ENCODE peak calls at places on chromosomes 2 and 18, in six cellular contexts. One of them, this sample, is unnamed.

GRCh38 chr18:25423267-25423666 is 71.3 kb upstream of the ZNF521 start:
- DNase-seq in H9: no peak
- DNase-seq in neuronal stem cell: no peak
- DNase-seq in H1: no peak
- DNase-seq in IMR-90: no peak
- DNase-seq in mesenchymal stem cell: no peak
- DNase-seq in this sample: no peak

GRCh38 chr2:10225291-10226031 is 77.2 kb upstream of the HPCAL1 start:
- DNase-seq in H1: no peak
- DNase-seq in neuronal stem cell: peak; percentile 20
- DNase-seq in IMR-90: no peak
- DNase-seq in H9: peak; percentile 56
- DNase-seq in mesenchymal stem cell: no peak
- DNase-seq in this sample: no peak

GRCh38 chr2:51997571-51997970 is 965.6 kb upstream of the NRXN1 start:
- DNase-seq in mesenchymal stem cell: no peak
- DNase-seq in IMR-90: no peak
- DNase-seq in H9: no peak
- DNase-seq in H1: no peak
- DNase-seq in neuronal stem cell: no peak
- DNase-seq in this sample: peak; percentile 15

GRCh38 chr2:232492963-232493700 is 5.5 kb upstream of the ECEL1 start:
- DNase-seq in IMR-90: no peak
- DNase-seq in neuronal stem cell: no peak
- DNase-seq in H9: no peak
- DNase-seq in mesenchymal stem cell: no peak
- DNase-seq in H1: no peak
- DNase-seq in this sample: no peak

GRCh38 chr2:176554107-176555048 is 285.1 kb downstream of the MTX2 start:
- DNase-seq in mesenchymal stem cell: peak; percentile 61
- DNase-seq in H1: no peak
- DNase-seq in IMR-90: peak; percentile 52
- DNase-seq in H9: peak; percentile 39
- DNase-seq in neuronal stem cell: peak; percentile 57
- DNase-seq in this sample: peak; percentile 71

GRCh38 chr2:216286616-216287231 is 85.6 kb downstream of the MARCHF4 start:
- DNase-seq in mesenchymal stem cell: peak; percentile 52
- DNase-seq in H1: no peak
- DNase-seq in IMR-90: no peak
- DNase-seq in H9: no peak
- DNase-seq in neuronal stem cell: no peak
- DNase-seq in this sample: peak; percentile 54

GRCh38 chr2:237405006-237405559 is 8.9 kb downstream of the COL6A3 start:
- DNase-seq in mesenchymal stem cell: no peak
- DNase-seq in H1: no peak
- DNase-seq in IMR-90: peak; percentile 65
- DNase-seq in neuronal stem cell: no peak
- DNase-seq in H9: no peak
- DNase-seq in this sample: no peak

GRCh38 chr18:54100920-54101319 is 123.5 kb downstream of the MBD2 start:
- DNase-seq in H1: no peak
- DNase-seq in H9: no peak
- DNase-seq in neuronal stem cell: no peak
- DNase-seq in IMR-90: no peak
- DNase-seq in mesenchymal stem cell: no peak
- DNase-seq in this sample: no peak

GRCh38 chr18:51020536-51020935 is 9.5 kb upstream of the SMAD4 start:
- DNase-seq in IMR-90: no peak
- DNase-seq in H1: no peak
- DNase-seq in mesenchymal stem cell: no peak
- DNase-seq in H9: no peak
- DNase-seq in neuronal stem cell: no peak
- DNase-seq in this sample: no peak

GRCh38 chr2:30127016-30127893 is 19.6 kb upstream of the YPEL5 start:
- DNase-seq in H9: no peak
- DNase-seq in mesenchymal stem cell: no peak
- DNase-seq in H1: no peak
- DNase-seq in neuronal stem cell: no peak
- DNase-seq in IMR-90: peak; percentile 31
- DNase-seq in this sample: no peak

GRCh38 chr18:55337908-55338521 is 250.0 kb downstream of the TCF4 start:
- DNase-seq in mesenchymal stem cell: no peak
- DNase-seq in IMR-90: no peak
- DNase-seq in neuronal stem cell: no peak
- DNase-seq in H1: no peak
- DNase-seq in H9: no peak
- DNase-seq in this sample: no peak

GRCh38 chr2:69200107-69200520 is 186.9 kb downstream of the GFPT1 start:
- DNase-seq in mesenchymal stem cell: peak; percentile 97
- DNase-seq in IMR-90: peak; percentile 95
- DNase-seq in neuronal stem cell: no peak
- DNase-seq in H1: no peak
- DNase-seq in H9: no peak
- DNase-seq in this sample: no peak

GRCh38 chr2:29080886-29081743 is 6.8 kb upstream of the PCARE start:
- DNase-seq in H1: no peak
- DNase-seq in mesenchymal stem cell: peak; percentile 22
- DNase-seq in neuronal stem cell: no peak
- DNase-seq in H9: no peak
- DNase-seq in IMR-90: no peak
- DNase-seq in this sample: no peak

GRCh38 chr2:241157841-241158545 is 7.7 kb downstream of the PPP1R7 start:
- DNase-seq in mesenchymal stem cell: peak; percentile 20
- DNase-seq in neuronal stem cell: no peak
- DNase-seq in IMR-90: peak; percentile 71
- DNase-seq in H1: no peak
- DNase-seq in H9: no peak
- DNase-seq in this sample: no peak

GRCh38 chr18:8854550-8854949 is 149.2 kb downstream of the MTCL1 start:
- DNase-seq in mesenchymal stem cell: peak; percentile 48
- DNase-seq in neuronal stem cell: no peak
- DNase-seq in H9: no peak
- DNase-seq in H1: no peak
- DNase-seq in IMR-90: peak; percentile 66
- DNase-seq in this sample: no peak

GRCh38 chr2:46002507-46002883 is 294.7 kb upstream of the EPAS1 start:
- DNase-seq in neuronal stem cell: no peak
- DNase-seq in H1: no peak
- DNase-seq in H9: no peak
- DNase-seq in mesenchymal stem cell: peak; percentile 61
- DNase-seq in IMR-90: peak; percentile 79
- DNase-seq in this sample: no peak

GRCh38 chr2:127639111-127639474 is 6.9 kb upstream of the GPR17 start:
- DNase-seq in neuronal stem cell: no peak
- DNase-seq in mesenchymal stem cell: no peak
- DNase-seq in H1: no peak
- DNase-seq in H9: no peak
- DNase-seq in IMR-90: no peak
- DNase-seq in this sample: no peak

GRCh38 chr2:96164459-96165184 is 19.4 kb upstream of the DUSP2 start:
- DNase-seq in IMR-90: no peak
- DNase-seq in H1: no peak
- DNase-seq in mesenchymal stem cell: no peak
- DNase-seq in H9: peak; percentile 79
- DNase-seq in neuronal stem cell: no peak
- DNase-seq in this sample: peak; percentile 75

GRCh38 chr18:7666195-7666776 is 99.2 kb downstream of the PTPRM start:
- DNase-seq in mesenchymal stem cell: no peak
- DNase-seq in IMR-90: no peak
- DNase-seq in neuronal stem cell: no peak
- DNase-seq in H9: no peak
- DNase-seq in H1: no peak
- DNase-seq in this sample: no peak

GRCh38 chr2:191218292-191218898 is 26.8 kb upstream of the MYO1B start:
- DNase-seq in H1: peak; percentile 57
- DNase-seq in mesenchymal stem cell: peak; percentile 88
- DNase-seq in neuronal stem cell: peak; percentile 71
- DNase-seq in H9: peak; percentile 73
- DNase-seq in IMR-90: peak; percentile 92
- DNase-seq in this sample: peak; percentile 93

GRCh38 chr2:96815326-96816126 is 542 bp upstream of the CNNM3 start:
- DNase-seq in H9: no peak
- DNase-seq in H1: no peak
- DNase-seq in neuronal stem cell: no peak
- DNase-seq in mesenchymal stem cell: peak; percentile 74
- DNase-seq in IMR-90: peak; percentile 63
- DNase-seq in this sample: peak; percentile 82

GRCh38 chr2:184363213-184363612 is 235.1 kb upstream of the ZNF804A start:
- DNase-seq in IMR-90: no peak
- DNase-seq in neuronal stem cell: no peak
- DNase-seq in H9: no peak
- DNase-seq in mesenchymal stem cell: no peak
- DNase-seq in H1: no peak
- DNase-seq in this sample: no peak

GRCh38 chr2:223477318-223477717 is 124.8 kb downstream of the SCG2 start:
- DNase-seq in IMR-90: no peak
- DNase-seq in mesenchymal stem cell: no peak
- DNase-seq in neuronal stem cell: no peak
- DNase-seq in H9: no peak
- DNase-seq in H1: no peak
- DNase-seq in this sample: no peak

GRCh38 chr2:222424729-222425671 is 657 bp downstream of the SGPP2 start:
- DNase-seq in H1: no peak
- DNase-seq in neuronal stem cell: no peak
- DNase-seq in H9: peak; percentile 38
- DNase-seq in mesenchymal stem cell: no peak
- DNase-seq in IMR-90: no peak
- DNase-seq in this sample: no peak

GRCh38 chr2:11930211-11930761 is 183.9 kb downstream of the LPIN1 start:
- DNase-seq in mesenchymal stem cell: peak; percentile 37
- DNase-seq in neuronal stem cell: no peak
- DNase-seq in H1: no peak
- DNase-seq in H9: no peak
- DNase-seq in IMR-90: no peak
- DNase-seq in this sample: no peak

GRCh38 chr2:239188536-239188935 is 212.3 kb downstream of the HDAC4 start:
- DNase-seq in H1: no peak
- DNase-seq in IMR-90: no peak
- DNase-seq in neuronal stem cell: no peak
- DNase-seq in mesenchymal stem cell: no peak
- DNase-seq in H9: peak; percentile 6
- DNase-seq in this sample: no peak

GRCh38 chr2:26617259-26618083 is 23.7 kb downstream of the CIB4 start:
- DNase-seq in mesenchymal stem cell: no peak
- DNase-seq in IMR-90: no peak
- DNase-seq in neuronal stem cell: no peak
- DNase-seq in H9: no peak
- DNase-seq in H1: no peak
- DNase-seq in this sample: no peak

GRCh38 chr2:234669001-234669400 is 172.1 kb upstream of the ARL4C start:
- DNase-seq in neuronal stem cell: no peak
- DNase-seq in mesenchymal stem cell: no peak
- DNase-seq in H9: no peak
- DNase-seq in IMR-90: no peak
- DNase-seq in H1: no peak
- DNase-seq in this sample: no peak

GRCh38 chr2:69157441-69157840 is 144.5 kb downstream of the ANTXR1 start:
- DNase-seq in H1: no peak
- DNase-seq in mesenchymal stem cell: no peak
- DNase-seq in IMR-90: no peak
- DNase-seq in neuronal stem cell: no peak
- DNase-seq in H9: no peak
- DNase-seq in this sample: peak; percentile 98

GRCh38 chr2:38446418-38446817 is 69.3 kb upstream of the ATL2 start:
- DNase-seq in IMR-90: no peak
- DNase-seq in neuronal stem cell: no peak
- DNase-seq in mesenchymal stem cell: no peak
- DNase-seq in H9: no peak
- DNase-seq in H1: no peak
- DNase-seq in this sample: peak; percentile 35

GRCh38 chr2:223884399-223884798 is 47.0 kb upstream of the AP1S3 start:
- DNase-seq in mesenchymal stem cell: peak; percentile 22
- DNase-seq in H9: no peak
- DNase-seq in H1: no peak
- DNase-seq in IMR-90: peak; percentile 76
- DNase-seq in neuronal stem cell: no peak
- DNase-seq in this sample: no peak

GRCh38 chr2:36701918-36702317 is 5.4 kb downstream of the VIT start:
- DNase-seq in neuronal stem cell: no peak
- DNase-seq in mesenchymal stem cell: no peak
- DNase-seq in H1: no peak
- DNase-seq in H9: no peak
- DNase-seq in IMR-90: no peak
- DNase-seq in this sample: peak; percentile 43
- H4K8ac ChIP-seq in neuronal stem cell: no peak overlapping the region
- H4K8ac ChIP-seq in mesenchymal stem cell: peak overlapping the region; percentile 69
- H4K8ac ChIP-seq in H1: no peak overlapping the region
- H4K8ac ChIP-seq in H9: no peak overlapping the region
- H4K8ac ChIP-seq in IMR-90: no peak overlapping the region
- H4K8ac ChIP-seq in this sample: no peak overlapping the region

GRCh38 chr2:86105969-86106945 is at the start of gene PTCD3:
- DNase-seq in neuronal stem cell: peak; percentile 88
- DNase-seq in H1: peak; percentile 77
- DNase-seq in mesenchymal stem cell: peak; percentile 98
- DNase-seq in IMR-90: peak; percentile 95
- DNase-seq in H9: peak; percentile 95
- DNase-seq in this sample: peak; percentile 98
- H4K8ac ChIP-seq in neuronal stem cell: no peak within 1 kb of the TSS
- H4K8ac ChIP-seq in H1: peak within 1 kb of the TSS; percentile 89
- H4K8ac ChIP-seq in mesenchymal stem cell: peak within 1 kb of the TSS; percentile 92
- H4K8ac ChIP-seq in IMR-90: peak within 1 kb of the TSS; percentile 79
- H4K8ac ChIP-seq in H9: no peak within 1 kb of the TSS
- H4K8ac ChIP-seq in this sample: no peak within 1 kb of the TSS

GRCh38 chr2:57602738-57603137 is 443.9 kb upstream of the VRK2 start:
- DNase-seq in H9: no peak
- DNase-seq in mesenchymal stem cell: no peak
- DNase-seq in IMR-90: no peak
- DNase-seq in neuronal stem cell: no peak
- DNase-seq in H1: no peak
- DNase-seq in this sample: no peak

GRCh38 chr2:57597940-57598339 is 448.7 kb upstream of the VRK2 start:
- DNase-seq in IMR-90: no peak
- DNase-seq in mesenchymal stem cell: no peak
- DNase-seq in H9: no peak
- DNase-seq in neuronal stem cell: no peak
- DNase-seq in H1: no peak
- DNase-seq in this sample: no peak

DNA sequence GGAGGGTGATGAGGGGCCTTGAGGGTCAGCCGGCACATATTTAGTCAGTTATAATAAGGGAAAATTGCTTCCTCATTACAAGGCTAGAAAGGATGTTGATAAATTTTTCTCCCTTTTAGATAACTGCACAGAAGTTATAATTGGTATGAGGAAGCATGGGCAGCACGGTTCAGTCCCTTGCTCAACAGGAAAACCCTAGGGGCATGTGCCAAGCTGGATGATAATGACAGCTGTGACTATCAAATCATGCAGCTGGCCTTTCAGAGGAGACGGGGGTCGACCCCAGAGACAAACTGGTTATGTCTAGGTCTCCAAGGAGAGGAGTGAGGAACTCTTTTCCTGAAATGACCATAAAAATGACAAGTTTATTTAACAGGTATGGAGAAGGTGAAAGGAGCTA is 448.1 kb upstream of the VRK2 start:
- DNase-seq in neuronal stem cell: no peak
- DNase-seq in mesenchymal stem cell: no peak
- DNase-seq in H1: no peak
- DNase-seq in H9: no peak
- DNase-seq in IMR-90: no peak
- DNase-seq in this sample: no peak
- H4K8ac ChIP-seq in neuronal stem cell: no peak overlapping the region
- H4K8ac ChIP-seq in mesenchymal stem cell: no peak overlapping the region
- H4K8ac ChIP-seq in H1: peak overlapping the region; percentile 57
- H4K8ac ChIP-seq in H9: no peak overlapping the region
- H4K8ac ChIP-seq in IMR-90: no peak overlapping the region
- H4K8ac ChIP-seq in this sample: no peak overlapping the region

GRCh38 chr2:5230443-5230842 is 461.7 kb upstream of the SOX11 start:
- DNase-seq in neuronal stem cell: no peak
- DNase-seq in H9: no peak
- DNase-seq in mesenchymal stem cell: no peak
- DNase-seq in IMR-90: no peak
- DNase-seq in H1: no peak
- DNase-seq in this sample: no peak
- H4K8ac ChIP-seq in neuronal stem cell: no peak overlapping the region
- H4K8ac ChIP-seq in H9: no peak overlapping the region
- H4K8ac ChIP-seq in mesenchymal stem cell: no peak overlapping the region
- H4K8ac ChIP-seq in IMR-90: no peak overlapping the region
- H4K8ac ChIP-seq in H1: no peak overlapping the region
- H4K8ac ChIP-seq in this sample: no peak overlapping the region